ENCODE peak calls at places on chromosome 6, in seven cellular contexts. V is DMS53; C is activated T-helper 1 cell treated with anti-CD3 and anti-CD28 coated beads, Interleukin-2, amount 50 U/mL, for 16 hours; Y is putamen; T is NCI-H1092 treated with DMSO at 0.1 percent for 48 hours; B is NCI-H774; F is BJ. P is an unnamed sample.

GRCh38 chr6:153167026-153167891 is 36.2 kb upstream of the RGS17 start:
- DNase-seq in V (peak), C (no peak), Y (no peak), T (no peak), B (no peak), F (peak), P (no peak)

GRCh38 chr6:129936329-129937165 is 75.4 kb upstream of the TMEM244 start:
- DNase-seq in V (peak), C (no peak), Y (peak), T (no peak), B (peak), F (no peak), P (no peak)

GRCh38 chr6:149867876-149868640 is 3.9 kb upstream of the LRP11 start:
- DNase-seq in V (no peak), C (no peak), Y (no peak), T (no peak), B (no peak), F (no peak), P (no peak)

GRCh38 chr6:45698046-45698445 is 317.6 kb downstream of the CLIC5 start:
- DNase-seq in V (no peak), C (no peak), Y (no peak), T (no peak), B (no peak), F (no peak), P (no peak)

GRCh38 chr6:142786476-142786875 is 158.5 kb downstream of the HIVEP2 start:
- DNase-seq in V (no peak), C (no peak), Y (no peak), T (no peak), B (no peak), F (no peak), P (no peak)

GRCh38 chr6:100880149-100880900 is 804 bp downstream of the ASCC3 start:
- DNase-seq in V (peak), C (no peak), Y (no peak), T (peak), B (no peak), F (no peak), P (no peak)

GRCh38 chr6:37565267-37566208 is 65.8 kb upstream of the CCDC167 start:
- DNase-seq in V (peak), C (no peak), Y (no peak), T (peak), B (peak), F (no peak), P (no peak)

GRCh38 chr6:17957488-17957887 is 29.9 kb downstream of the KIF13A start:
- DNase-seq in V (no peak), C (no peak), Y (peak), T (no peak), B (no peak), F (no peak), P (no peak)

GRCh38 chr6:106974337-106974998 is at the start of gene CD24:
- DNase-seq in V (peak), C (no peak), Y (no peak), T (peak), B (peak), F (no peak), P (peak)

GRCh38 chr6:81894788-81895221 is 142.3 kb upstream of the TENT5A start:
- DNase-seq in V (no peak), C (no peak), Y (peak), T (no peak), B (no peak), F (no peak), P (no peak)

GRCh38 chr6:43499028-43499815 is 10.9 kb downstream of the LRRC73 start:
- DNase-seq in V (no peak), C (no peak), Y (no peak), T (no peak), B (no peak), F (no peak), P (no peak)

GRCh38 chr6:225121-225721 is 67.1 kb upstream of the DUSP22 start:
- DNase-seq in V (no peak), C (peak), Y (no peak), T (no peak), B (no peak), F (no peak), P (no peak)

GRCh38 chr6:45532626-45533258 is 155.0 kb upstream of the SUPT3H start:
- DNase-seq in V (no peak), C (no peak), Y (no peak), T (no peak), B (no peak), F (no peak), P (no peak)

GRCh38 chr6:29791162-29791561 is 36.5 kb upstream of the HLA-G start:
- DNase-seq in V (no peak), C (no peak), Y (no peak), T (no peak), B (no peak), F (no peak), P (no peak)

GRCh38 chr6:38773338-38773737 is 58.2 kb downstream of the DNAH8 start:
- DNase-seq in V (peak), C (no peak), Y (no peak), T (no peak), B (no peak), F (no peak), P (no peak)

GRCh38 chr6:48567016-48567415 is 456.0 kb upstream of the PTCHD4 start:
- DNase-seq in V (no peak), C (no peak), Y (no peak), T (no peak), B (no peak), F (no peak), P (no peak)

GRCh38 chr6:131948692-131949614 is 2.2 kb downstream of the CCN2 start:
- DNase-seq in V (no peak), C (no peak), Y (no peak), T (no peak), B (no peak), F (peak), P (peak)

GRCh38 chr6:153302133-153302532 is 171.1 kb upstream of the RGS17 start:
- DNase-seq in V (no peak), C (no peak), Y (no peak), T (no peak), B (no peak), F (no peak), P (no peak)

GRCh38 chr6:31768717-31769257 is 6.3 kb downstream of the SAPCD1 start:
- DNase-seq in V (no peak), C (no peak), Y (no peak), T (no peak), B (no peak), F (no peak), P (no peak)

GRCh38 chr6:107820571-107821261 is 3.4 kb downstream of the SCML4 start:
- DNase-seq in V (no peak), C (no peak), Y (no peak), T (peak), B (peak), F (no peak), P (no peak)

GRCh38 chr6:77834591-77834996 is 181.8 kb downstream of the MEI4 start:
- DNase-seq in V (no peak), C (no peak), Y (no peak), T (no peak), B (no peak), F (no peak), P (no peak)

GRCh38 chr6:161031721-161032495 is 40.3 kb downstream of the MAP3K4 start:
- DNase-seq in V (no peak), C (no peak), Y (no peak), T (no peak), B (no peak), F (peak), P (no peak)

GRCh38 chr6:155352812-155353211 is 38.5 kb upstream of the TFB1M start:
- DNase-seq in V (no peak), C (no peak), Y (no peak), T (no peak), B (no peak), F (no peak), P (no peak)